ENCODE peak calls at places on chromosomes 1 and 21, in six cellular contexts. H is HCT116, K is GM12878, C is GM23338, M is transverse colon, Z is HL-60. L is an unnamed sample.

GRCh38 chr1:91842563-91842962 is 43.4 kb downstream of the TGFBR3 start:
- DNase-seq in H (no peak), K (no peak), C (no peak), M (no peak), Z (no peak), L (no peak)

GRCh38 chr1:21574464-21575151 is 65.4 kb downstream of the ALPL start:
- DNase-seq in H (no peak), K (no peak), C (peak), M (no peak), Z (no peak), L (peak)

GRCh38 chr1:67534627-67535065 is 104.4 kb upstream of the SERBP1 start:
- DNase-seq in H (no peak), K (no peak), C (no peak), M (no peak), Z (no peak), L (no peak)

GRCh38 chr1:115679141-115679611 is 37.4 kb downstream of the VANGL1 start:
- DNase-seq in H (no peak), K (no peak), C (no peak), M (peak), Z (no peak), L (peak)

GRCh38 chr1:9942399-9942938 is 722 bp downstream of the LZIC start:
- DNase-seq in H (no peak), K (peak), C (peak), M (no peak), Z (peak), L (no peak)

GRCh38 chr1:167294528-167294927 is 73.8 kb downstream of the POU2F1 start:
- DNase-seq in H (no peak), K (no peak), C (no peak), M (no peak), Z (no peak), L (no peak)

GRCh38 chr1:1212780-1213152 is 1.2 kb downstream of the TNFRSF4 start:
- DNase-seq in H (no peak), K (no peak), C (no peak), M (peak), Z (peak), L (peak)

GRCh38 chr21:45551816-45552695 is 9.8 kb upstream of the SLC19A1 start:
- DNase-seq in H (no peak), K (no peak), C (no peak), M (no peak), Z (no peak), L (no peak)

GRCh38 chr1:182304218-182305016 is 87.2 kb downstream of the GLUL start:
- DNase-seq in H (no peak), K (no peak), C (no peak), M (no peak), Z (no peak), L (no peak)

GRCh38 chr1:23436520-23437354 is 12.2 kb upstream of the TCEA3 start:
- DNase-seq in H (no peak), K (no peak), C (peak), M (peak), Z (no peak), L (peak)

GRCh38 chr1:85398391-85399064 is 66.4 kb downstream of the DDAH1 start:
- DNase-seq in H (no peak), K (no peak), C (no peak), M (no peak), Z (no peak), L (no peak)

GRCh38 chr1:153795325-153795837 is 20.2 kb downstream of the SLC27A3 start:
- DNase-seq in H (no peak), K (no peak), C (no peak), M (no peak), Z (no peak), L (peak)

GRCh38 chr1:3930696-3931309 is 30.7 kb upstream of the C1orf174 start:
- DNase-seq in H (no peak), K (no peak), C (no peak), M (no peak), Z (no peak), L (no peak)

GRCh38 chr1:215605011-215605621 is 38.0 kb downstream of the KCTD3 start:
- DNase-seq in H (no peak), K (no peak), C (no peak), M (no peak), Z (no peak), L (no peak)

GRCh38 chr21:45432575-45433255 is 27.8 kb downstream of the COL18A1 start:
- DNase-seq in H (no peak), K (no peak), C (no peak), M (no peak), Z (no peak), L (peak)

GRCh38 chr1:111937147-111937725 is 52.2 kb downstream of the KCND3 start:
- DNase-seq in H (no peak), K (no peak), C (no peak), M (no peak), Z (no peak), L (no peak)

GRCh38 chr21:46120301-46121285 is 22.7 kb downstream of the COL6A2 start:
- DNase-seq in H (no peak), K (no peak), C (no peak), M (no peak), Z (no peak), L (peak)

GRCh38 chr1:40851643-40852042 is 10.5 kb downstream of the CITED4 start:
- DNase-seq in H (no peak), K (peak), C (no peak), M (no peak), Z (no peak), L (no peak)

GRCh38 chr1:41313661-41314131 is 47.5 kb upstream of the FOXO6 start:
- DNase-seq in H (peak), K (no peak), C (peak), M (no peak), Z (no peak), L (no peak)

GRCh38 chr1:232748910-232749368 is 56.3 kb upstream of the MAP10 start:
- DNase-seq in H (no peak), K (no peak), C (no peak), M (no peak), Z (no peak), L (no peak)

GRCh38 chr1:153608742-153609584 is 4.0 kb downstream of the S100A16 start:
- DNase-seq in H (peak), K (no peak), C (peak), M (peak), Z (no peak), L (peak)

GRCh38 chr1:72326494-72326893 is 44.2 kb upstream of the NEGR1 start:
- DNase-seq in H (no peak), K (no peak), C (no peak), M (no peak), Z (no peak), L (no peak)

GRCh38 chr1:156591181-156591431 is 470 bp upstream of the NAXE start:
- DNase-seq in H (no peak), K (no peak), C (peak), M (no peak), Z (no peak), L (no peak)

GRCh38 chr21:27776925-27777553 is 810.2 kb upstream of the ADAMTS5 start:
- DNase-seq in H (no peak), K (no peak), C (no peak), M (no peak), Z (no peak), L (no peak)

GRCh38 chr1:154714638-154715037 is 106.7 kb upstream of the ADAR start:
- DNase-seq in H (no peak), K (no peak), C (peak), M (peak), Z (peak), L (no peak)

GRCh38 chr21:44054710-44055109 is 42.6 kb downstream of the TRAPPC10 start:
- DNase-seq in H (no peak), K (no peak), C (no peak), M (no peak), Z (no peak), L (no peak)

GRCh38 chr1:241706257-241706656 is 54.2 kb downstream of the WDR64 start:
- DNase-seq in H (no peak), K (no peak), C (no peak), M (no peak), Z (no peak), L (no peak)

GRCh38 chr1:46134660-46135331 is 2.4 kb upstream of the PIK3R3 start:
- DNase-seq in H (no peak), K (peak), C (no peak), M (no peak), Z (no peak), L (no peak)

GRCh38 chr1:42851960-42852607 is 5.7 kb downstream of the ZNF691 start:
- DNase-seq in H (no peak), K (no peak), C (no peak), M (no peak), Z (no peak), L (no peak)

GRCh38 chr1:98723574-98723973 is 62.1 kb downstream of the SNX7 start:
- DNase-seq in H (no peak), K (no peak), C (no peak), M (no peak), Z (no peak), L (no peak)

GRCh38 chr1:56453016-56453721 is 126.2 kb downstream of the PLPP3 start:
- DNase-seq in H (no peak), K (no peak), C (peak), M (no peak), Z (no peak), L (peak)

GRCh38 chr1:208778417-208778816 is 534.2 kb upstream of the PLXNA2 start:
- DNase-seq in H (no peak), K (no peak), C (no peak), M (no peak), Z (no peak), L (no peak)

GRCh38 chr1:47137178-47137577 is at the start of gene CYP4A22:
- DNase-seq in H (no peak), K (no peak), C (no peak), M (no peak), Z (no peak), L (no peak)

GRCh38 chr1:95117207-95118018 is at the start of gene TLCD4:
- DNase-seq in H (peak), K (no peak), C (peak), M (peak), Z (peak), L (peak)

GRCh38 chr1:51231121-51231520 is 5.0 kb upstream of the RNF11 start:
- DNase-seq in H (no peak), K (no peak), C (no peak), M (no peak), Z (no peak), L (no peak)

GRCh38 chr1:154206212-154206611 is at the start of gene CFAP141:
- DNase-seq in H (no peak), K (no peak), C (peak), M (no peak), Z (no peak), L (no peak)

GRCh38 chr1:6441586-6441985 is 17.0 kb downstream of the ESPN start:
- DNase-seq in H (no peak), K (no peak), C (no peak), M (no peak), Z (no peak), L (no peak)

GRCh38 chr1:230878584-230878975 is 10.3 kb upstream of the C1orf198 start:
- DNase-seq in H (no peak), K (no peak), C (no peak), M (no peak), Z (no peak), L (no peak)
- TF ChIP-seq POLR2AphosphoS5 in H (no peak), K (no peak), C (no peak), M (peak), Z (no peak), L (no peak)

DNA sequence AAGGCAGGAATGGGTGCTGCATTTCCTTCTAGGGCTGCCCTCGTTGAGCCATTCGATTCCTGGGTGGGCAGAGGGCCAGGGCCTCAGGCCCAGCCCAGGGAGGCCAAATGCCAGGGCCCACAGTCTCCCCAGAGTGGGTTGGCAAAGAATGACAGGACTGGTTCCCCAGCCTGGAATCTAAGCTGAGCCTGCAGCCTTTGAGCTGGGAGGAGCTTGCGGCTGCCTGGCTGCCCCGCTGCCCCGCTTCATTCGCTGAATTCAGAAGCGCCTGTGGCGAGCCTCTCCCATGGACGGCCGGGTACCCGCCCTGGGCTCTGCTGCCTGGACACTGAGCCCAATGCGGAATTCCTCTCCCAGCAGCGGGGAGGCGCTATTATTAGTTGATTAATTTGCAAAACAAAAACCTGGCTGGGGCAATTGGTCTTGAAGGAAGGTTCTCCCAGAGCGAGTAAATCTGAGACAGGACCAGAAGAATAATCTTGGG is 32.3 kb upstream of the TARDBP start:
- DNase-seq in H (no peak), K (no peak), C (peak), M (peak), Z (no peak), L (peak)
- TF ChIP-seq POLR2AphosphoS5 in H (no peak), K (no peak), C (peak), M (no peak), Z (no peak), L (no peak)

GRCh38 chr1:221109930-221110329 is 230.7 kb downstream of the HLX start:
- DNase-seq in H (no peak), K (no peak), C (no peak), M (no peak), Z (no peak), L (no peak)
- TF ChIP-seq POLR2AphosphoS5 in H (no peak), K (no peak), C (no peak), M (no peak), Z (no peak), L (no peak)

DNA sequence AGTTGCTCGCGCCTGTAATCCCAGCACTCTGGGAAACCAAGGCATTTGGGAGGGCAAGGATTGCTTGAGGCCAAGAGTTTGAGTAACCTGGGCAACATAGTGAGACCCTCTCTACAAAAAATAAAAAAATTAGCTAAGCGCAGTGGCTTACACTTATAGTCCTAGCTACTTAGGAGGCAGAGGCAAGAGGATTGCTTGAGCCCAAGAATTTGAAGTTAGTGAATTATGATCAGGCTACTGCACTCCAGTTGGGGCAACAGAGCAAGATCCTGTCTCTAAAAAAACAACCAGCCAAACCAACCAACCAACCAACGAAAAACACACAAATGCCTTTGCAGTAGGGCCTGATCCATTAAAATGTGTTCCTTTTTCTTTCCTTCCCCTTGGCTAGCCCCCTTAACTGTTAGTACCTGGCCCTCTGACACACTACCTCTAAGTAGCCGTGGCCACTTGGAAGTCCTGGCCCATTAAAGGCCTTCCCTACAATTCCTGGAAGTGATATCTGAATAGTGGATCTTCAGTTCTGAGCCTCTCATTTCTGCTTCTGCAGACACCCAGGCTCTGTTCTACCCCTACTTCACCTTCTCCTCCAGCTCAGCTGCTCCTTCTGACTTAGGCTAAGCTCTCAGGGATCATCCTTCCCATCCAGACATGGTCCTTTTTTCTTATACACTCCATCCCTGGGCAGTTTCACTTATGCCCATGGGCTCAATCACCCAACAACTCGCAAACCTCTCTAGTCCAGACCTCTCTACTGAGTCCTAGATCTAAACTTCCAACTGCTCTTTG is 3.5 kb upstream of the OSCP1 start:
- DNase-seq in H (no peak), K (no peak), C (no peak), M (no peak), Z (no peak), L (no peak)
- TF ChIP-seq POLR2AphosphoS5 in H (no peak), K (no peak), C (no peak), M (no peak), Z (no peak), L (no peak)

DNA sequence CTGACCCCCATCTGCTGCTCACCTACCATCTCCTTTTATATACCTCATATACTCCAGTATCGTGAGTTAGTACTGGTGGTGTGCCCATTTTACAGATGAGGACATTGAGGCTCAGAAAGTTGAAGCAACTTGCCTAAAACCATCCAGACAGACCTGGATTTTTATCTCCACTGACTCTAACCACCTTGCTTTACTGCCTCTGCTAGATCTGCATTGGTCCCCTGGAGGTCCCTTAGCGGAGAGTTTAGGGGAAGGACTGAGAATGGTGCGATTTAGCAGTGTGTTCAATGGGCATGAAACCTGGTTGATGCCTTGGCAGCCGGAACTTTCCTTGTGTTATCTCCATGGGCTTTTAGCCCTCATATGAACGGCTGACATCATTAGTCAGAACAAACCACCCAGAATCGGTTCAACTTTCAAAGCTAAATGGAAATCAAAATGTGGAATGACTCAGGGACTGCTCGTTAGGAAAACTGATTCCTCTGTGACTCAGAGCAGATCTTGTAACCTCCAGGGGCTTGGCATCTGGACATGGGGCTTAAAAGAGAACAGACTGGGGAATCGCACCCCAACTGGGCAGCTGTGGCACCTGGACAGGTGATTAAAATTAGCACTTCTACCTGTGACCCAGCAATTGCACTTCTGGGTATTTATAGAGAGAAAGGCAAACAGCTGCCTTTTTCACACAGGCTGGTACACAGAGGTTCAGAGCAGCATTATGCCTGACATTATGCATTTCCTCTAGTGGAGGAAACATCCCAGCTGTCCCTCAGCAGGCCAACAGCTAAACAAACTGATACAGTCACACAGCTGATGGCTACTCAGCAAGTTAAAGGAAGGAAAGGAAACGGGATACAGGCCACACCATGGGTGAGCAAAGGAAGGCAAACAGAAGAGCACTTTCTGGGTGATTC is 25.3 kb downstream of the TMEM51 start:
- DNase-seq in H (peak), K (no peak), C (no peak), M (no peak), Z (no peak), L (no peak)
- TF ChIP-seq POLR2AphosphoS5 in H (no peak), K (no peak), C (no peak), M (peak), Z (no peak), L (peak)

GRCh38 chr1:164787834-164788231 is 228.8 kb downstream of the PBX1 start:
- DNase-seq in H (no peak), K (no peak), C (peak), M (no peak), Z (no peak), L (no peak)
- TF ChIP-seq POLR2AphosphoS5 in H (no peak), K (no peak), C (no peak), M (no peak), Z (no peak), L (no peak)

GRCh38 chr1:92845908-92846307 is 14.1 kb downstream of the RPL5 start:
- DNase-seq in H (no peak), K (no peak), C (no peak), M (no peak), Z (no peak), L (no peak)
- TF ChIP-seq POLR2AphosphoS5 in H (no peak), K (no peak), C (no peak), M (no peak), Z (no peak), L (no peak)

DNA sequence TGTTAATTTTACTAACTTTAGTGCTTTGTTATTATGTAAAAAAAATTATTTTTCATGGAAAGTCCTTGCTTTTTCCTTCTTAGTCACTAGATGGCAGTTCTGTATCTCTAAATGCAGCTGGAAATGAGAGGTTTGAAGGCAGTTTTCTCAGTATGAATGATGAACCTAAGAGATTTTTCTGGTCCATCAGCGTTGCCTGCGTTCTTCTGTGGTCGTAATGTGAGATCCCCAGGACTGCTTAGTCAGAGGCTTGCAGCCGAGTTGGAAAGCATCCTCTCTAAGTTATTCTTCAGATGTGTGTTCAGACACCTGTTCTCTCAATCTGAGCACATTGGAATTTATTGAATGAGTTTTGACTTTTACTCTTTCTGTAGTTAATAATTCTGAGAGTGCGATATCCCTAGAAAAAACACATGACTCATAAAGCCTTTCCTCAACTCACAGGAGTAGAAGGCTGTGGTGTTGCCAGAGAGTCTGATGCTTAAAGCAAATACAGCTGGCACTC is 99.2 kb downstream of the FMN2 start:
- DNase-seq in H (no peak), K (no peak), C (peak), M (peak), Z (no peak), L (no peak)
- TF ChIP-seq POLR2AphosphoS5 in H (no peak), K (no peak), C (no peak), M (no peak), Z (no peak), L (no peak)